ENCODE peak calls at places on chromosomes 7 and 10, in eight cellular contexts. S is GM10248, T is BJ, G is neural crest cell, C is kidney, H is astrocyte, E is natural killer cell, P is AG10803. K is an unnamed sample.

GRCh38 chr7:43568529-43568928 is 14.4 kb upstream of the STK17A start:
- DNase-seq in S (no peak), T (no peak), G (no peak), C (no peak), H (peak), E (no peak), P (no peak), K (no peak)

GRCh38 chr10:34538291-34538829 is 276.7 kb downstream of the PARD3 start:
- DNase-seq in S (peak), T (no peak), G (no peak), C (no peak), H (no peak), E (no peak), P (no peak), K (no peak)

GRCh38 chr7:128783143-128783799 is 7.7 kb upstream of the OPN1SW start:
- DNase-seq in S (no peak), T (peak), G (peak), C (peak), H (peak), E (no peak), P (peak), K (no peak)

GRCh38 chr10:96395931-96396877 is 37.4 kb upstream of the OPALIN start:
- DNase-seq in S (peak), T (no peak), G (peak), C (no peak), H (peak), E (peak), P (peak), K (no peak)

GRCh38 chr7:69845721-69846495 is 247.6 kb downstream of the AUTS2 start:
- DNase-seq in S (no peak), T (no peak), G (no peak), C (no peak), H (peak), E (no peak), P (peak), K (no peak)

GRCh38 chr10:130516141-130516540 is 379.9 kb downstream of the GLRX3 start:
- DNase-seq in S (no peak), T (no peak), G (no peak), C (no peak), H (no peak), E (no peak), P (no peak), K (no peak)

GRCh38 chr10:485776-486572 is 203.5 kb downstream of the DIP2C start:
- DNase-seq in S (no peak), T (no peak), G (no peak), C (no peak), H (no peak), E (no peak), P (peak), K (peak)

GRCh38 chr10:3895045-3895609 is 110.1 kb upstream of the KLF6 start:
- DNase-seq in S (no peak), T (no peak), G (no peak), C (no peak), H (peak), E (no peak), P (peak), K (no peak)

GRCh38 chr10:127853868-127854768 is 38.6 kb downstream of the CLRN3 start:
- DNase-seq in S (peak), T (no peak), G (peak), C (peak), H (peak), E (peak), P (peak), K (no peak)

GRCh38 chr10:60353519-60354258 is 36.0 kb downstream of the ANK3 start:
- DNase-seq in S (no peak), T (no peak), G (no peak), C (no peak), H (peak), E (no peak), P (no peak), K (no peak)

GRCh38 chr10:108632044-108632443 is 1291.3 kb downstream of the XPNPEP1 start:
- DNase-seq in S (no peak), T (no peak), G (no peak), C (no peak), H (no peak), E (no peak), P (no peak), K (no peak)

GRCh38 chr10:52653221-52653501 is 119.4 kb downstream of the MBL2 start:
- DNase-seq in S (no peak), T (no peak), G (no peak), C (no peak), H (no peak), E (no peak), P (no peak), K (no peak)

GRCh38 chr10:23968296-23968695 is 240.6 kb upstream of the KIAA1217 start:
- DNase-seq in S (no peak), T (no peak), G (no peak), C (no peak), H (peak), E (no peak), P (no peak), K (no peak)

GRCh38 chr10:91796332-91797076 is 1.7 kb upstream of the TNKS2 start:
- DNase-seq in S (peak), T (no peak), G (no peak), C (peak), H (no peak), E (no peak), P (no peak), K (no peak)

GRCh38 chr10:129971381-129972144 is 7.5 kb upstream of the EBF3 start:
- DNase-seq in S (peak), T (no peak), G (no peak), C (no peak), H (no peak), E (no peak), P (peak), K (no peak)

GRCh38 chr10:71569775-71570588 is 149.6 kb downstream of the C10orf105 start:
- DNase-seq in S (peak), T (no peak), G (peak), C (peak), H (peak), E (peak), P (peak), K (no peak)

GRCh38 chr7:55065079-55065478 is 46.3 kb downstream of the EGFR start:
- DNase-seq in S (no peak), T (peak), G (no peak), C (peak), H (peak), E (no peak), P (peak), K (no peak)

GRCh38 chr7:18119985-18120384 is 92.3 kb upstream of the PRPS1L1 start:
- DNase-seq in S (no peak), T (no peak), G (no peak), C (no peak), H (no peak), E (no peak), P (peak), K (no peak)

GRCh38 chr7:156156734-156157408 is 344.6 kb upstream of the SHH start:
- DNase-seq in S (no peak), T (no peak), G (peak), C (peak), H (peak), E (no peak), P (no peak), K (no peak)

GRCh38 chr7:2517004-2517403 is 2.6 kb upstream of the LFNG start:
- DNase-seq in S (no peak), T (peak), G (no peak), C (no peak), H (peak), E (no peak), P (peak), K (no peak)
- TF ChIP-seq CTCF in S (no peak), T (peak), G (no peak), C (no peak), H (no peak), E (no peak), P (peak), K (peak)

GRCh38 chr10:103053659-103054581 is 135.8 kb downstream of the CNNM2 start:
- DNase-seq in S (peak), T (peak), G (peak), C (peak), H (peak), E (peak), P (peak), K (no peak)
- TF ChIP-seq CTCF in S (peak), T (peak), G (peak), C (peak), H (peak), E (peak), P (peak), K (peak)

GRCh38 chr10:78155722-78156121 is 122.1 kb downstream of the RPS24 start:
- DNase-seq in S (no peak), T (no peak), G (no peak), C (no peak), H (no peak), E (no peak), P (no peak), K (no peak)
- TF ChIP-seq CTCF in S (no peak), T (no peak), G (peak), C (no peak), H (peak), E (no peak), P (no peak), K (peak)

DNA sequence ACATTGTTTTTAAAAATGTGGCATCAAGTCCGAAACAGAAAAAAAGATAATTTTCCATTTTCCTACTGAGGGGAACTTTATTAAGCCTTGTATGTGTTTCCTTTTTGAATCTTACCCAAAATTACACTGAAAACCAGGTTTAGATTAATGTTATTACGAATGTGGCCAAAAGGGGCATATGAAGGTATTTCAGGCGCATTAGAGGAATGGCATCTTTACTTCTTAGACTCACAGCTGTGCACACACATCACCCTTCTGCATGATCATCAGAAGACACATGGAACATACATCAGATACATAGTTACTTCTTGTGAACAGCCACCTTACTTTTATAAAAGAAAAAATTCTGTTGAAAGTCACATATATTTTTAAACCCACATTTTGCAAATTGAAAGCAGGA is 58.6 kb upstream of the ZPBP start:
- DNase-seq in S (no peak), T (no peak), G (no peak), C (no peak), H (no peak), E (no peak), P (no peak), K (no peak)
- TF ChIP-seq CTCF in S (no peak), T (no peak), G (no peak), C (no peak), H (no peak), E (no peak), P (no peak), K (no peak)

GRCh38 chr10:73817826-73818225 is 6.4 kb upstream of the NDST2 start:
- DNase-seq in S (no peak), T (no peak), G (no peak), C (no peak), H (no peak), E (no peak), P (no peak), K (no peak)

GRCh38 chr10:73816917-73817729 is 5.7 kb upstream of the NDST2 start:
- DNase-seq in S (no peak), T (no peak), G (no peak), C (no peak), H (peak), E (no peak), P (no peak), K (no peak)

GRCh38 chr10:73819025-73819424 is 7.6 kb upstream of the NDST2 start:
- DNase-seq in S (no peak), T (no peak), G (no peak), C (no peak), H (no peak), E (no peak), P (no peak), K (no peak)

GRCh38 chr10:73818402-73818801 is 7.0 kb upstream of the NDST2 start:
- DNase-seq in S (no peak), T (no peak), G (no peak), C (no peak), H (no peak), E (no peak), P (no peak), K (no peak)

DNA sequence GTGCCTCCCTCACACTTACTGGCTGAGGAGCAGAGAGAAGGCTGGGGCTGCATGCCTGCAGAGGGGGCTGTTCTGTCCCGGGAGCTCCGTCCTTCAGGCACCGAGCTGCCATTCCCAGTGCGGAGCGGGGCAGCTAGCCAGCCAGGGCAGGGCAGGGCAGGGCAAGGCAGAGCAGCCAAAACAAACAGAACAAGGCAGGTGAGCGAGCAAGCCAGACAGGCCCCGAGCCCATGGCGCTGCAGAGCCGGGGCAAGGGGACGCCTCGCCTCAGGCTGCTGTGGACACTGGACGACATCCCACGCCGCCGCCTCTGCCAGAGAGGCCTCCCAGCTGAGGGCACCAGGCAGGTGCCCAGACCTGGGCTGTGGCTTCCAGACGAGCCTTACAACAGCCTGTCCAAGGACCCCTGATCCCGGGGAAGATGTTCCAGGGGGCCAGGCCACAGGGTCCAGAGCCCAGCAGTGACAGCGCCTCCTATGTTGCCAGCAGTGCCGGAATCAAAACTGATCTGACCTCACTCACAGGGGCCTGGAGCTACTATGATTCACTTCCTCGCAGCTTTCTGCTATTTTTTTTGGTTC is 8.2 kb upstream of the NDST2 start:
- DNase-seq in S (no peak), T (no peak), G (no peak), C (peak), H (no peak), E (no peak), P (no peak), K (no peak)
- TF ChIP-seq CTCF in S (no peak), T (no peak), G (no peak), C (no peak), H (no peak), E (no peak), P (no peak), K (peak)

GRCh38 chr10:123144697-123145541 is 3.0 kb upstream of the HMX2 start:
- DNase-seq in S (peak), T (no peak), G (no peak), C (no peak), H (no peak), E (no peak), P (no peak), K (no peak)
- TF ChIP-seq CTCF in S (no peak), T (no peak), G (no peak), C (no peak), H (no peak), E (no peak), P (no peak), K (no peak)

DNA sequence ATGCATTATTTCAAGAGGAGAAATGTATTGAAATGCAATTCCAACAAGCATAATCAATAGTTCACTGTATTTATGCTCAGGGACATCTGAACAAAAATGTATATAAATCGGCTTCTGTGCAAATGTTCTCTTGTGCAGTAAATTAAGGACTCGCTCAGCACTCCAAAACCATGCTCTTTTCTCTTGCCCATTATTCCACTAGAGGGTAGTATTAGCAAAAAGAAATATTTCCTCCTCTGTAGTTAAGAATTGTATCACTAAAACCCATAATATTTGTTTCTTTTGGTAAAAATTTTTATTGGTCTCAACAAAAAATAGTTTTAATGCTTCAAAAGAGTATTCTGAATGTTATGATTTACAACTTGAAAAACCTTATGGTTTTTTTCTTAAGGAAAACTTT is 803.1 kb downstream of the PCDH15 start:
- DNase-seq in S (no peak), T (no peak), G (no peak), C (no peak), H (no peak), E (no peak), P (no peak), K (no peak)
- TF ChIP-seq CTCF in S (no peak), T (no peak), G (peak), C (peak), H (peak), E (no peak), P (no peak), K (peak)

DNA sequence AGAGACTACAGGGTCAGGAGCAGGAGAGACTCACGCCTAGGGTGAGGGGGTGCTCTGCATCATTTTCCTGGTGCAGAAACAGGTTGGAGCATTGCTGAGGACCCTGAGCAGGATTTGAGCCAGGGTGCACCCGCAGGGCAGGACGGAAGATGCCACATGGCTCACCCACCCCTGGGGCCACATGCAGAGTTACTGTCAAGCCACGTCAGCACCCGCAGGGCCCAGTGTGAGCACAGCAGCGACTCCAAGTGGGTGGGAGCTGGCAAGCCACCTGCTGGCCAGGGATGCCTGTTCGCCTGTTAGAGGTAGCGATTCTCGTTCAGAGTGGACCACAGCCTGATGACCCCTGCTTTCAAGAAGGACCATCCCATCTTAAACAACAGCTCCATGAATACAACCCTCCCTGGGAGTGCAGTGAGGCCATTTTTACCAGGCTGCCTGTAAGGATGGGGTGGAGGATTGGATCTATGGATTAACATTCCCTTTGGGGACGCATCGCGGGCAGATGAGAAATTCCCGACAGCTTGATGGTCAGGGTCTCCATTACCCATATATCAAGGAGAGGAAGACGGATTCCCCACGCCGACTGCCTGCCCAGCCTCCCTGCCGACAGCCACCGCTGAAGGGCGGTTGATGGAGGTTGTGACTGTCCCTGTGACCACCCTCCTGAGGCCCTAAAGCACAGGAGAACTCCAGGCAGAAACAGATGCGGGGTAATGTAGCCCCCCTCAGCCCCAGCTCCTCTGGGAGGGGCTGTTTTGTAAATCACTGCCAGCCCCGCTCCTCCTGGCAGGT is 101.1 kb upstream of the RET start:
- DNase-seq in S (no peak), T (no peak), G (no peak), C (peak), H (no peak), E (no peak), P (no peak), K (peak)
- TF ChIP-seq CTCF in S (no peak), T (no peak), G (no peak), C (no peak), H (no peak), E (no peak), P (no peak), K (no peak)

GRCh38 chr10:119178371-119179119 is at the start of gene PRDX3:
- DNase-seq in S (peak), T (peak), G (peak), C (peak), H (peak), E (peak), P (peak), K (peak)
- TF ChIP-seq CTCF in S (no peak), T (peak), G (peak), C (no peak), H (no peak), E (peak), P (peak), K (peak)

DNA sequence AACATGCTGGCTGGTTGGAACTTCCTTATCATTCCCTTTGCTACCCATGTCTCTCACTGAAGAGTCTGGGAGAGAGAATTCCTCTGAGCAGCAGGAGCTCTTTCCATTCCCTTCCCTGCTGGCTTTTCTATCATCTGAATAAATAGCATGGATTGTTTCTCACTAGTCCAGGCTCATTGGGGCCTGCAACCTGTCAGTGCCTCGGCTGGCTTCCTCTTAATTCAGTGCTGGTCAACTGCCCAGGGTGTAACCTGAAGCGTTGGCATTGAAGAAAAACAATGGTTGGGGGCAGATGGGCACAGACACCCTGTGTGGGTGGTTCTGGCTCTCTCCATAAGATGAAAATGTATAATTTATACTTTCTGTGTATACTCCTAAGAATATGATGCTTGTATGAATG is 155.6 kb downstream of the ANLN start:
- DNase-seq in S (no peak), T (no peak), G (no peak), C (no peak), H (no peak), E (no peak), P (no peak), K (no peak)
- TF ChIP-seq CTCF in S (no peak), T (no peak), G (no peak), C (no peak), H (no peak), E (no peak), P (no peak), K (no peak)

K was measured in chondrocyte.